ENCODE peak calls at places on chromosome 15, in ten cellular contexts. H is cardiac muscle cell, Q is adrenal gland, C is pancreas, U is left lung, J is heart left ventricle, G is spleen, Z is Peyer's patch, A is OCI-LY7, D is HepG2. E is an unnamed sample.

GRCh38 chr15:92011611-92012367 is 158.3 kb downstream of the SLCO3A1 start:
- DNase-seq in U (no peak), G (no peak), Z (no peak), J (peak; percentile 61), C (no peak), Q (peak; percentile 89), H (no peak), D (no peak), A (peak; percentile 57), E (peak; percentile 22)

GRCh38 chr15:92655178-92655995 is at the start of gene FAM174B:
- DNase-seq in D (no peak), H (peak; percentile 80), Q (peak; percentile 32), U (peak; percentile 87), C (peak; percentile 60), J (peak; percentile 60), A (no peak), G (no peak), Z (peak; percentile 77), E (peak; percentile 65)

GRCh38 chr15:93035953-93036810 is 52.8 kb downstream of the RGMA start:
- DNase-seq in D (peak; percentile 28), A (peak; percentile 66), U (peak; percentile 80), C (no peak), Z (peak; percentile 58), G (peak; percentile 84), Q (peak; percentile 46), H (peak; percentile 61), J (peak; percentile 43), E (peak; percentile 65)

GRCh38 chr15:59491062-59491461 is 53.1 kb downstream of the FAM81A start:
- DNase-seq in G (no peak), D (no peak), U (no peak), Q (no peak), H (peak; percentile 76), Z (no peak), A (no peak), J (no peak), C (no peak), E (no peak)

GRCh38 chr15:35557544-35557943 is 11.6 kb upstream of the DPH6 start:
- DNase-seq in Q (no peak), H (no peak), A (no peak), J (no peak), D (peak; percentile 3), G (no peak), U (no peak), Z (no peak), C (no peak), E (no peak)

GRCh38 chr15:90624278-90624930 is 92.7 kb upstream of the BLM start:
- DNase-seq in D (no peak), G (no peak), Z (no peak), J (no peak), C (no peak), Q (no peak), H (no peak), U (no peak), A (no peak), E (no peak)

GRCh38 chr15:89164712-89165211 is 56.6 kb downstream of the RLBP1 start:
- DNase-seq in C (no peak), Z (no peak), H (no peak), Q (peak; percentile 37), D (peak; percentile 47), A (no peak), U (no peak), G (no peak), J (no peak), E (no peak)

GRCh38 chr15:77483426-77483825 is 62.7 kb downstream of the HMG20A start:
- DNase-seq in Z (no peak), U (no peak), D (no peak), H (no peak), Q (no peak), C (no peak), A (no peak), G (no peak), J (no peak), E (no peak)

GRCh38 chr15:84937144-84937543 is 44.5 kb upstream of the PDE8A start:
- DNase-seq in D (no peak), A (peak; percentile 9), Z (no peak), U (no peak), G (no peak), Q (no peak), J (no peak), H (no peak), C (no peak), E (no peak)

GRCh38 chr15:72312605-72313447 is 7.1 kb downstream of the CELF6 start:
- DNase-seq in D (peak; percentile 65), H (peak; percentile 74), C (peak; percentile 50), G (peak; percentile 86), Z (peak; percentile 65), U (peak; percentile 80), Q (peak; percentile 89), A (peak; percentile 69), J (peak; percentile 76), E (peak; percentile 85)

GRCh38 chr15:98505611-98506031 is 142.7 kb upstream of the IGF1R start:
- DNase-seq in U (no peak), C (no peak), Z (no peak), H (no peak), J (no peak), Q (no peak), D (no peak), G (no peak), A (no peak), E (no peak)

GRCh38 chr15:89066280-89066679 is 22.0 kb upstream of the ABHD2 start:
- DNase-seq in H (no peak), D (no peak), J (no peak), G (no peak), Q (no peak), A (no peak), U (no peak), Z (no peak), C (no peak), E (no peak)

GRCh38 chr15:63172376-63173115 is 15.3 kb upstream of the RPS27L start:
- DNase-seq in Z (no peak), Q (no peak), U (no peak), A (no peak), D (no peak), J (no peak), G (no peak), H (peak; percentile 27), C (no peak), E (no peak)

GRCh38 chr15:98548172-98548971 is 100.0 kb upstream of the IGF1R start:
- DNase-seq in H (peak; percentile 67), Q (peak; percentile 51), Z (peak; percentile 59), U (peak; percentile 93), D (no peak), A (no peak), G (peak; percentile 93), C (peak; percentile 82), J (peak; percentile 73), E (no peak)

GRCh38 chr15:53586815-53587214 is 172.6 kb downstream of the WDR72 start:
- DNase-seq in C (peak; percentile 39), G (no peak), D (peak; percentile 37), H (peak; percentile 60), J (no peak), Z (peak; percentile 46), U (no peak), A (peak; percentile 11), Q (peak; percentile 31), E (peak; percentile 45)
- TF ChIP-seq CTCF in C (peak; percentile 47), G (no peak), D (peak; percentile 62), H (no peak), J (no peak), Z (no peak), U (peak; percentile 13), A (peak; percentile 81), Q (no peak), E (peak; percentile 64)

DNA sequence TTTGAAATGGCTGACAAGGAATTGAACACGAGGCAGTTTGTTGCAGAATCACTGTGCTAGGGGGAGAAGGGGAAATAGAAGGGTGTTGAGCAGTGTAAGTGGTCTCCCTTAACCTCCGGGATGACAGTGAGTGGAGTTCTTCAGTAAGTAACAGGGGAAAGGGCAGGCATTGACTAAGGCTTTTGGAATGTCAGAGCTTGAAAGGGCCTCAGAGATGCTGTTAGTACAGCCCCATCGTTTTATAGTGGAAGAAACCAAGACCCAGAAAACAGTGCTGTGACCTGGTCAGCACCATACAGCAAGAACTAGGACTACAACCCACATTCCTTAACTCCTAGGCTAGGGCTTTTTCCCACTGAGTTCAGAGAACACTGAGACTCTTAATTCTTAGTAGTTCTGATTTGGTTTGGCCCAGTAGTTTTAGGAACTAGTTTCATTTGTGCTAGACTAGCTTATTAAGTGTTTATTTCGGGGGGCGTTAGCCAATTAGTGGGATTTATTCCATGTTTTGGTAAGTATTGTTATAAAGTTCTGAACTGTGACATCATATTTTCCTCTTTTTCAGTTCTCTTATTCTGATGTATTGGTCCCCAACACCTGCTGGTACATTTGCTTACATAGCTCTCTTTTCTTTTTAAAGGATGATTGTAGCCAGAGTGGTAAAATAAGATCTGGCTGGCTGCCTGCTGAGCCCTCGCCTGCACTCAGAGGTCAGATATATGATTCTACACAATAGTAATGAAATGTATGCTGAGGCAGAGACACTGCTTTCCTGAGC is 34.2 kb downstream of the RAB11A start:
- DNase-seq in U (no peak), D (peak; percentile 12), A (peak; percentile 27), Z (no peak), H (peak; percentile 47), Q (no peak), C (no peak), G (no peak), J (no peak), E (no peak)
- H3K36me3 ChIP-seq in U (no peaks in the 10 kb centered on the region), D (peaks cover 20% of the 10 kb centered on the region), A (peaks cover 36% of the 10 kb centered on the region), Z (peaks cover 38% of the 10 kb centered on the region), H (peaks cover 10% of the 10 kb centered on the region), Q (no peaks in the 10 kb centered on the region), C (no peaks in the 10 kb centered on the region), G (peaks cover 85% of the 10 kb centered on the region), J (peaks cover 89% of the 10 kb centered on the region), E (peaks cover 6% of the 10 kb centered on the region)

DNA sequence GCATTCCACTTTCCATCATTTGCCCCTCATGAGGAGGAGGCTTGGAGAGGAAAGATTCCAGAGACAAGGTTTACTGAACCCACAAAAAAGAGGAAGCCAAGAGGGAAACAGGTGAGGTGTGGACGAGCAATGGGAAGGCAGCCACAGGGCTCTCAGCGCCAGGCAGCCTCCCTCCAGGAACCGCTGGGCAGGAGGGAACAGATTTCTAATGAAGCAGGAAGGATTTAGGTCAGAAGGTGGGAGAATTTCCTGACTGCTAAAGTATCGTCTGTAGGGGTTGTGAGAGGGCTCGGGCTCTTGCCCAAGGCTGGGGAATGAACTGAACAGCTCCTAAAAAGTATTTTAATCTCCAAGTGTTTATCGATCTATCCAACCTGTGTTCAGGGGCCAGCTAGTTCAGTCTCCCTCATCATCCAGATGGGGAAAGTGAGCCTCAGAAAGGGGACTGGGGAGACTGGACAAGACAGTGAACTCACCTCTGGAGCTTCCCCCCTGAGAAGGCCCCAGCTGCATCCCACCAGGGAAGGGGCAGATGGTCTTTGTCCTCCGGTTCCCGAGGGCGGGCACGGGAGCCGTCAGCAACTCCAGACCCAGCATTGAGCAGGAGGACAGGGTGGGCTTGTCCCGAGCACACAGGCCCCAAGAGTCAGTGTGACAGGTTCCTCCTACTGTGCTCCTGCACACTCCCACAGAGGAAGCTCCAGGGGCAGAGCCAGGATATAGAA is 10.5 kb downstream of the LOXL1 start:
- DNase-seq in Q (no peak), C (no peak), A (no peak), H (no peak), D (no peak), Z (peak; percentile 37), U (no peak), J (peak; percentile 14), G (peak; percentile 51), E (no peak)
- TF ChIP-seq CTCF in Q (no peak), C (no peak), A (no peak), H (no peak), D (no peak), Z (no peak), U (no peak), J (no peak), G (no peak), E (no peak)

DNA sequence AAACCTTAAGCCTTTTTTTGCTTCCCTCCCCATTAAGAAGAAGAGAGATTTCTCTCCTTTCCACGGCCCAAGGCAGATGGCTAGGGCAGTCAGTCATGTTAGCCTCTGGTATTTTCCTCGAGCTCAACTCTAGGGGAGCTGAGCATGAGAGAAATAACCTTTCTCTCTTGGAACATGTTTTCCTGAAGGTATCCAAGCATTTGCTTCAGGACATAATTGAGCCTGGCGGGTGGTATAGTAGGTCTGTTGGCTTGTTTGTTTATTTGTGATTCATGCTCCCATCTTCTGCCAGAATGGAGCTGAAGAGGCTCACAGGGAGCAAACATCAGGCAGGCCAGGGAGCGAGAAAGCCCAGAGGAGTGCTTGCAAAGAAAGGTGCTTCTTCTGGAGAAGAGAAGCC is 102.5 kb downstream of the MESD start:
- DNase-seq in Z (no peak), A (no peak), H (no peak), Q (no peak), D (no peak), C (no peak), U (no peak), J (no peak), G (no peak), E (no peak)
- H3K36me3 ChIP-seq in Z (no peaks in the 10 kb centered on the region), A (no peaks in the 10 kb centered on the region), H (no peaks in the 10 kb centered on the region), Q (no peaks in the 10 kb centered on the region), D (peaks cover 68% of the 10 kb centered on the region), C (no peaks in the 10 kb centered on the region), U (no peaks in the 10 kb centered on the region), J (no peaks in the 10 kb centered on the region), G (no peaks in the 10 kb centered on the region), E (no peaks in the 10 kb centered on the region)

E was measured in BE2C.